ENCODE peak calls at places on chromosomes 2 and 18, in ten cellular contexts. R is endothelial cell, F is Peyer's patch, N is HFFc6, M is gastrocnemius medialis, C is psoas muscle, A is endodermal cell, O is hepatocyte, X is lower leg skin, V is WERI-Rb-1. D is an unnamed sample.

GRCh38 chr2:170375192-170375591 is 197.2 kb downstream of the MYO3B start:
- DNase-seq in R (no peak), F (no peak), N (no peak), M (no peak), C (no peak), A (no peak), O (no peak), X (no peak), V (no peak), D (no peak)

GRCh38 chr2:232901711-232902578 is 31.9 kb downstream of the SNORC start:
- DNase-seq in R (no peak), F (peak; percentile 60), N (peak; percentile 87), M (no peak), C (no peak), A (peak; percentile 59), O (peak; percentile 41), X (no peak), V (no peak), D (no peak)

GRCh38 chr2:162085090-162085891 is 11.3 kb upstream of the DPP4 start:
- DNase-seq in R (no peak), F (no peak), N (peak; percentile 89), M (no peak), C (no peak), A (no peak), O (peak; percentile 48), X (no peak), V (no peak), D (no peak)

GRCh38 chr2:75810931-75811330 is 100.2 kb upstream of the GCFC2 start:
- DNase-seq in R (no peak), F (no peak), N (no peak), M (no peak), C (no peak), A (no peak), O (no peak), X (no peak), V (no peak), D (no peak)

GRCh38 chr2:8438996-8439395 is 242.9 kb upstream of the ID2 start:
- DNase-seq in R (no peak), F (no peak), N (no peak), M (no peak), C (no peak), A (no peak), O (no peak), X (no peak), V (no peak), D (no peak)

GRCh38 chr2:177394622-177395021 is 2.0 kb downstream of the AGPS start:
- DNase-seq in R (no peak), F (no peak), N (no peak), M (no peak), C (no peak), A (no peak), O (no peak), X (no peak), V (no peak), D (no peak)

GRCh38 chr2:11377915-11378649 is 33.6 kb upstream of the ROCK2 start:
- DNase-seq in R (no peak), F (peak; percentile 86), N (no peak), M (no peak), C (no peak), A (no peak), O (no peak), X (no peak), V (no peak), D (no peak)

GRCh38 chr2:143575340-143575739 is 446.1 kb downstream of the ARHGAP15 start:
- DNase-seq in R (no peak), F (no peak), N (no peak), M (no peak), C (no peak), A (no peak), O (no peak), X (no peak), V (peak; percentile 16), D (no peak)

GRCh38 chr2:229282758-229283546 is 11.9 kb upstream of the PID1 start:
- DNase-seq in R (no peak), F (peak; percentile 69), N (peak; percentile 82), M (no peak), C (peak; percentile 58), A (no peak), O (no peak), X (peak; percentile 81), V (no peak), D (no peak)

GRCh38 chr2:202317080-202317859 is 51.7 kb downstream of the NOP58 start:
- DNase-seq in R (peak; percentile 31), F (peak; percentile 63), N (peak; percentile 74), M (peak; percentile 13), C (no peak), A (no peak), O (peak; percentile 25), X (peak; percentile 55), V (no peak), D (peak; percentile 47)

GRCh38 chr2:173754169-173754568 is 211.0 kb downstream of the SP3 start:
- DNase-seq in R (no peak), F (no peak), N (no peak), M (no peak), C (no peak), A (no peak), O (no peak), X (no peak), V (no peak), D (no peak)

DNA sequence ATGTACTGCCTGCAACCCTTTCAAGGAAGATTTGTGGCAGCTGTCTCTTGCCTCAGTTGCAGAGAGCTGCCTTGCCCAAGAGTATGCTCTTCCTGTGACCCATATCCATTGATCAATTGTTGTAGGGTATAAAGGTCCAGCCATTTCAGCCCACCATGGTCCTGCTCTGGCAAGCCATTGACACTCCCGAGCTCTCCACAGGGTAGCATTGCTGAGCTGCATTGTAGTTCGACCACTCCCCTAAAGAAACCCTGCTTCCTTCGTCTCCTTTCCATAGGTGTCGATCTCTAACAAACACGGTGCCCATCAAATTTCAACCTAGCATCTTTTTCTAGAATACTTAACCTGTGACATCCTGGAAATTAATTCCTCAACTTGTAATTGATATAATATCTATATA is 104.9 kb upstream of the NDUFV2 start:
- DNase-seq in R (no peak), F (no peak), N (no peak), M (no peak), C (no peak), A (peak; percentile 69), O (no peak), X (no peak), V (peak; percentile 47), D (no peak)
- TF ChIP-seq CTCF in R (no peak), F (no peak), N (no peak), M (no peak), C (no peak), A (peak; percentile 23), O (no peak), X (no peak), V (peak; percentile 50), D (no peak)

GRCh38 chr18:7492385-7492784 is 74.7 kb upstream of the PTPRM start:
- DNase-seq in R (no peak), F (no peak), N (no peak), M (no peak), C (no peak), A (no peak), O (no peak), X (no peak), V (no peak), D (no peak)

GRCh38 chr18:7485616-7486015 is 81.5 kb upstream of the PTPRM start:
- DNase-seq in R (no peak), F (no peak), N (no peak), M (no peak), C (no peak), A (no peak), O (no peak), X (no peak), V (no peak), D (no peak)

GRCh38 chr18:7490104-7490503 is 77.0 kb upstream of the PTPRM start:
- DNase-seq in R (no peak), F (no peak), N (no peak), M (no peak), C (no peak), A (no peak), O (no peak), X (no peak), V (no peak), D (no peak)

GRCh38 chr18:7488571-7488970 is 78.5 kb upstream of the PTPRM start:
- DNase-seq in R (no peak), F (no peak), N (no peak), M (no peak), C (no peak), A (peak; percentile 67), O (peak; percentile 38), X (no peak), V (peak; percentile 14), D (no peak)
- TF ChIP-seq CTCF in R (no peak), F (peak; percentile 7), N (no peak), M (no peak), C (no peak), A (peak; percentile 55), O (no peak), X (no peak), V (peak; percentile 48), D (no peak)

DNA sequence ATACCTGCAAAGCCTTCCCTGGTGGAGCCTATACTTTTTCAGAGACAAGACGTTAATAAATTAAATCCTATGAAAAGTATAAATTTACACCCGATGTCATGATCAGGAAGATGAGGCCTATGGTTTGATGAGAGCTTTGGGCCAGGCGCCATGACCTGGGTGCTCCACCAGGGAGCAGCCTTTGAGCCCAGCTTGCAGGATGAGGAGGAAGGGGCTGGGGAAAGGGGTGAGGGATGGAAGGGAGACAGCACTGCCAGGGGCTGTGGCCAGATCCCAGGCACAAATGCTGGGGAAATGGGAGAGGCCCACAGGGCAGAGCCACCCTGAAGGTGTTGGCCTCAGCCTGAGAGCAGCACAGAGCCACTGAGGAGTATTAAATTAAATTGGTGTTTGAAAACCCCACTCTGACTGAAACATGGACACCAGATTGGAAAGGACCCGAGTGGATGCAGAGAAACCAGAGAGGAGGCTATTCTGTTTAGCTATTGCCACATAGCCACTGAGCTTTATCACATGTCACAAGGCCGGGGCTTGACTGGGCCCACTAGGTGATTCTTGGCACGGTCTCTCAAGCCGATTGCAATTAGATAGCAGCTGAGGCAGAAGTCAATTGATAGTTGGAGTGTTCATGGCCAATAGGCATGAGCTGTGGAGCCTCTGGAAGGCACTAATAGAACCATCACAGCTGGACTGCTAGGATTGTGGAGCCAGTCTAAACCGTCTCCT is 9.6 kb upstream of the FAHD2A start:
- DNase-seq in R (no peak), F (no peak), N (no peak), M (no peak), C (no peak), A (peak; percentile 75), O (no peak), X (no peak), V (peak; percentile 24), D (no peak)
- TF ChIP-seq CTCF in R (peak; percentile 38), F (no peak), N (peak; percentile 55), M (no peak), C (no peak), A (peak; percentile 70), O (no peak), X (no peak), V (peak; percentile 60), D (no peak)

GRCh38 chr18:4762399-4762798 is 307.3 kb upstream of the DLGAP1 start:
- DNase-seq in R (no peak), F (no peak), N (no peak), M (no peak), C (no peak), A (no peak), O (no peak), X (no peak), V (no peak), D (no peak)

DNA sequence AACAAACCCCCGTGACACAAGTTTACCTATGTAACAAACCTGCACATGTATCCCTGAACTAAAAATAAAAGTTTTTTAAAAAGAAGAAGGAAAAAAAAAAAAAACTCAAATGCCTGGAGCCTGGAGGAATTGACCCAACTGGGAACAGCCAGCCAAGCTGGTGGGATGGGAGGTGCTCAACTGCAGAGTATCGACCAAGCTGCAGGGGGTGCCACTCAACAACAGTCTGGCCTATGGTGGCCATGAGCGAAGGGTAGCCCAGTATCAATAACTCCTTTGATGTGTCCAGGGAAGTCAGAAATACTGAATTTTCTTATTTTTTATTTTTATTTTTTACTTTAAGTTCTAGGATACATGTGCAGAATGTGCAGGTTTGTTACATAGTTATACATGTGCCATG is 310.3 kb upstream of the DLGAP1 start:
- DNase-seq in R (no peak), F (no peak), N (no peak), M (no peak), C (no peak), A (peak; percentile 70), O (no peak), X (no peak), V (no peak), D (no peak)
- TF ChIP-seq CTCF in R (no peak), F (no peak), N (no peak), M (no peak), C (no peak), A (peak; percentile 63), O (no peak), X (no peak), V (peak; percentile 30), D (no peak)

D was measured in mesothelial cell of epicardium.